ENCODE peak calls at places on chromosomes 1 and 21, in seven cellular contexts. Q is CD4-positive, alpha-beta memory T cell; J is neural progenitor cell; N is gastrocnemius medialis; D is CD4-positive, CD25-positive, alpha-beta regulatory T cell; Z is SJSA1; O is iPS DF 6.9. F is an unnamed sample. For H3K4me1, the result is how much of the 10 kb centered on the place peaks cover.

GRCh38 chr1:227070638-227071285 is 130.7 kb downstream of the COQ8A start:
- DNase-seq in Q (no peak), J (no peak), N (no peak), D (no peak), Z (no peak), O (no peak), F (no peak)

GRCh38 chr1:85584264-85584781 is 3.8 kb downstream of the CCN1 start:
- DNase-seq in Q (no peak), J (peak), N (no peak), D (no peak), Z (peak), O (no peak), F (no peak)

GRCh38 chr1:53203466-53203865 is 6.8 kb downstream of the CPT2 start:
- DNase-seq in Q (no peak), J (no peak), N (no peak), D (no peak), Z (no peak), O (no peak), F (no peak)

GRCh38 chr1:59214764-59215208 is 82.1 kb upstream of the FGGY start:
- DNase-seq in Q (no peak), J (no peak), N (no peak), D (no peak), Z (peak), O (no peak), F (no peak)

GRCh38 chr1:220906561-220907334 is 27.5 kb downstream of the HLX start:
- DNase-seq in Q (no peak), J (no peak), N (no peak), D (no peak), Z (no peak), O (no peak), F (no peak)

GRCh38 chr1:175129644-175129996 is 62.0 kb downstream of the TNN start:
- DNase-seq in Q (no peak), J (no peak), N (no peak), D (no peak), Z (no peak), O (no peak), F (no peak)

GRCh38 chr1:34403156-34403555 is 226.4 kb downstream of the C1orf94 start:
- DNase-seq in Q (no peak), J (no peak), N (no peak), D (no peak), Z (no peak), O (no peak), F (no peak)

GRCh38 chr1:153944005-153944821 is 2.3 kb downstream of the DENND4B start:
- DNase-seq in Q (peak), J (no peak), N (no peak), D (no peak), Z (no peak), O (no peak), F (no peak)

GRCh38 chr21:43362928-43363314 is 64.0 kb downstream of the SIK1 start:
- DNase-seq in Q (peak), J (no peak), N (no peak), D (no peak), Z (no peak), O (no peak), F (no peak)

GRCh38 chr1:230143534-230143933 is 76.5 kb downstream of the GALNT2 start:
- DNase-seq in Q (no peak), J (no peak), N (no peak), D (no peak), Z (no peak), O (no peak), F (no peak)

GRCh38 chr1:46747683-46748288 is 28.9 kb upstream of the EFCAB14 start:
- DNase-seq in Q (no peak), J (peak), N (no peak), D (no peak), Z (no peak), O (no peak), F (peak)

GRCh38 chr1:238648756-238649155 is 737.6 kb upstream of the CHRM3 start:
- DNase-seq in Q (no peak), J (no peak), N (no peak), D (no peak), Z (no peak), O (no peak), F (no peak)

GRCh38 chr1:1079408-1080121 is 5.5 kb upstream of the RNF223 start:
- DNase-seq in Q (peak), J (peak), N (peak), D (no peak), Z (peak), O (no peak), F (peak)

GRCh38 chr1:33624261-33624990 is 152.0 kb downstream of the ZSCAN20 start:
- DNase-seq in Q (no peak), J (no peak), N (no peak), D (no peak), Z (no peak), O (no peak), F (no peak)

GRCh38 chr1:171422489-171422888 is 62.8 kb upstream of the PRRC2C start:
- DNase-seq in Q (no peak), J (no peak), N (no peak), D (no peak), Z (no peak), O (no peak), F (no peak)

GRCh38 chr1:173113015-173113741 is 62.4 kb upstream of the TNFSF18 start:
- DNase-seq in Q (no peak), J (no peak), N (no peak), D (no peak), Z (peak), O (no peak), F (no peak)

GRCh38 chr1:109883248-109883955 is 27.2 kb upstream of the CSF1 start:
- DNase-seq in Q (no peak), J (no peak), N (no peak), D (no peak), Z (no peak), O (no peak), F (no peak)

GRCh38 chr1:171433451-171433850 is 51.9 kb upstream of the PRRC2C start:
- DNase-seq in Q (no peak), J (no peak), N (no peak), D (no peak), Z (peak), O (no peak), F (no peak)

GRCh38 chr1:92768915-92769314 is 16.0 kb downstream of the EVI5 start:
- DNase-seq in Q (no peak), J (no peak), N (no peak), D (no peak), Z (no peak), O (no peak), F (no peak)

GRCh38 chr1:154608522-154609294 is 722 bp upstream of the ADAR start:
- DNase-seq in Q (no peak), J (peak), N (no peak), D (no peak), Z (peak), O (no peak), F (peak)

GRCh38 chr1:213724640-213725536 is 262.9 kb upstream of the PROX1 start:
- DNase-seq in Q (no peak), J (peak), N (no peak), D (no peak), Z (no peak), O (no peak), F (no peak)

GRCh38 chr1:75725861-75726361 is 1.4 kb downstream of the ACADM start:
- DNase-seq in Q (no peak), J (no peak), N (no peak), D (no peak), Z (no peak), O (no peak), F (peak)

GRCh38 chr1:7247683-7248401 is 462.6 kb downstream of the CAMTA1 start:
- DNase-seq in Q (no peak), J (no peak), N (no peak), D (no peak), Z (no peak), O (no peak), F (no peak)

GRCh38 chr1:55974714-55975441 is 604.5 kb downstream of the PLPP3 start:
- DNase-seq in Q (no peak), J (no peak), N (no peak), D (no peak), Z (peak), O (no peak), F (no peak)

GRCh38 chr1:40708750-40709099 is 17.2 kb downstream of the NFYC start:
- DNase-seq in Q (no peak), J (peak), N (no peak), D (no peak), Z (peak), O (peak), F (peak)

GRCh38 chr1:53754484-53755312 is 15.7 kb upstream of the GLIS1 start:
- DNase-seq in Q (no peak), J (peak), N (no peak), D (peak), Z (peak), O (peak), F (peak)

GRCh38 chr1:161838362-161838761 is 72.2 kb downstream of the ATF6 start:
- DNase-seq in Q (no peak), J (no peak), N (peak), D (no peak), Z (no peak), O (no peak), F (no peak)

DNA sequence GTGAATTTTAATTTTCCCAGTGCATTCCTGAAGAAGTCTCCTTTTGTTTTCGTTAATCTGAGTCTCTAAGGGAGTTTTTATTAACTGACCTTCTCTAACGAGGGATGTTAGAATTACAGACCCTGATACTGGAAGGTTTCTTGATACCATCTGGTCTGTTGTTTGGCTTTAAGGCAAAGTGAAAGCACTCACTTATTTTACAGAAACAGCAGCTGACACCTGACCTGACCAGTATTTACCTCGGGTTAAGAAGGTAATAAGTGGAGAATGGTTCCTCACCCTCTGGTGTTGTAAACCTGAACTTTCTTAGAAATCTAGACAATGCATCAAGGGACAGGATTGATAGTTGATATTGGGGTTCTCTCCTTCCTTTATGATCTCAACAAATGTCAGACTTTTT is 12.4 kb downstream of the CDC14A start:
- DNase-seq in Q (no peak), J (no peak), N (no peak), D (no peak), Z (no peak), O (no peak), F (no peak)
- H3K4me1 ChIP-seq in Q (half or more), J (under half), N (under half), D (under half), Z (under half), O (under half), F (under half)

DNA sequence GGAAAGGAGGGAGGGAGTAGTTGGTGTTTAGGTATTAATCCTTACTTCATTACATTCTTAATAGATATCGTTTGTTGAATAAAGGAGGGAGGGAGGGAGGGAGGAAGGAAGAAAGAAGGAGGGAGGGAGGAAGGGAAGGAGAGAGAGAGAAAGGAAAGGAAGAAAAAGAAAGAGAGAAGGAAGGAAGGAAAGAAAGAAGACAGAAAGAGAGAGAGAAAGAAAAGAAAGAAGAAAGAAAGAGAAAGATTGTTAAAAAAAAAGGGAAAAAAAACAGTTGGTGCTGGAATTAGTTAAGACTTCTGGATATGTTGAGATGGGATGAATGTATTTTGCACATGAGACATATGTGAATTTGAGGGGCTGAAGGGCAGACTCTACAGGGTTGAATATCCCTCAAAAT is 44.1 kb upstream of the ZSWIM5 start:
- DNase-seq in Q (no peak), J (no peak), N (no peak), D (no peak), Z (no peak), O (no peak), F (no peak)
- H3K4me1 ChIP-seq in Q (under half), J (under half), N (under half), D (under half), Z (under half), O (under half), F (under half)

GRCh38 chr1:24935196-24935526 is 5.1 kb upstream of the RUNX3 start:
- DNase-seq in Q (peak), J (no peak), N (no peak), D (no peak), Z (no peak), O (no peak), F (no peak)
- H3K4me1 ChIP-seq in Q (under half), J (under half), N (under half), D (under half), Z (under half), O (under half), F (under half)

GRCh38 chr1:203906932-203907331 is 45.5 kb downstream of the SNRPE start:
- DNase-seq in Q (no peak), J (no peak), N (no peak), D (no peak), Z (peak), O (no peak), F (no peak)

GRCh38 chr1:203901581-203901980 is 40.2 kb downstream of the SNRPE start:
- DNase-seq in Q (no peak), J (no peak), N (no peak), D (no peak), Z (no peak), O (no peak), F (no peak)

GRCh38 chr1:203907901-203908300 is 46.5 kb downstream of the SNRPE start:
- DNase-seq in Q (no peak), J (no peak), N (no peak), D (no peak), Z (no peak), O (no peak), F (no peak)

GRCh38 chr1:203899869-203900714 is 38.7 kb downstream of the SNRPE start:
- DNase-seq in Q (no peak), J (no peak), N (no peak), D (no peak), Z (no peak), O (no peak), F (no peak)

DNA sequence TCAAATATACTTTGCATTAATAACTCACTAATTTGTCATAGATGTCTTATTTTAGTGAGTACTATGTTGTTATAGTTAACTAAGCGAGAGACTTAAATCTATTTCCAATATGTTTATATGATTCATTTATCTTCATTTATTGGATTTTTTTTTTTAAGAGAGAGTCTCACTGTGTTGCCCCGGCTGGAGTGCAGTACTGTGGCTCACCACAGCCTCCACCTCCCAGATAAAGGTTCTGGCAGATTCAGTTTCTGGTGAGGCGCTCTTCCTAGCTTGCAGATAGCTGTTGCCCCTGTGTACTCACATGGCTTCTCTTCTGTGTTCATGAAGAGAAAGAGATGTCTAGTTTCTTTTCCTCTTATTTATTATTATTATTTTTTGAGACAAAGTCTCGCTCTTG is 43.9 kb downstream of the SNRPE start:
- DNase-seq in Q (no peak), J (no peak), N (no peak), D (no peak), Z (no peak), O (no peak), F (no peak)
- H3K4me1 ChIP-seq in Q (under half), J (under half), N (under half), D (under half), Z (under half), O (under half), F (under half)

GRCh38 chr1:211341999-211342398 is 15.4 kb downstream of the TRAF5 start:
- DNase-seq in Q (no peak), J (no peak), N (no peak), D (no peak), Z (no peak), O (no peak), F (no peak)
- H3K4me1 ChIP-seq in Q (half or more), J (under half), N (under half), D (half or more), Z (under half), O (under half), F (under half)

GRCh38 chr1:210618379-210618778 is 289.7 kb downstream of the HHAT start:
- DNase-seq in Q (no peak), J (no peak), N (no peak), D (no peak), Z (no peak), O (no peak), F (no peak)
- H3K4me1 ChIP-seq in Q (under half), J (under half), N (under half), D (under half), Z (under half), O (under half), F (under half)

GRCh38 chr1:29181413-29182225 is at the start of gene SRSF4:
- DNase-seq in Q (peak), J (peak), N (peak), D (peak), Z (peak), O (peak), F (peak)
- H3K4me1 ChIP-seq in Q (half or more), J (under half), N (under half), D (under half), Z (under half), O (under half), F (under half)

DNA sequence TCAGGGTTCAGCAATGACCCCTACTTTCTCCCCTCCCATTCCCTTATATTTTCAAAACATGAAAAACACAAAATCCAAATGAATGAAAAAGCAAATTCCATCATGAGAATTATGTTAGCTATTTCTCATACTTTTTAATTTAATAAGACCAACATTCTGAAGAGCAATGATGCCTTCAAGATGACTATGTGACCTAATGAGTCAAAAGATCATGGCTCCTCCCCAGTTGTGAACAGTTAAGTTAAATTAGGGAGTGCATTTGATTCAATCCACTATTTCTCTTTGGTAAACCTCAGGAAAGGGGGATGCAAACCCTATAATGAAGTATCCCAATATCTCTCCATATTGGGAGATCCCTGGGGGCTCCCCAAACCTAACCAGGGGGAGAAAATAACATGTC is 36.5 kb downstream of the PUM1 start:
- DNase-seq in Q (no peak), J (no peak), N (no peak), D (no peak), Z (no peak), O (no peak), F (no peak)
- H3K4me1 ChIP-seq in Q (half or more), J (under half), N (half or more), D (half or more), Z (under half), O (under half), F (half or more)

GRCh38 chr1:180188103-180188506 is 33.4 kb downstream of the QSOX1 start:
- DNase-seq in Q (no peak), J (peak), N (no peak), D (no peak), Z (peak), O (peak), F (peak)
- H3K4me1 ChIP-seq in Q (under half), J (under half), N (under half), D (under half), Z (under half), O (under half), F (under half)

F was measured in Karpas-422.